ENCODE peak calls at places on chromosomes 13 and 19, in nine cellular contexts. S is NCI-H1105, M is neural crest cell, G is GF-D8, Z is cerebellar nuclear complex, D is head of caudate nucleus, E is astrocyte of the hippocampus, B is pancreas, V is H54. J is an unnamed sample.

GRCh38 chr13:91203430-91203829 is 144.1 kb upstream of the MIR17HG start:
- DNase-seq in S (no peak), M (no peak), G (no peak), Z (no peak), D (no peak), E (no peak), B (no peak), V (no peak), J (no peak)

GRCh38 chr13:97198753-97199152 is 23.4 kb upstream of the MBNL2 start:
- DNase-seq in S (no peak), M (no peak), G (no peak), Z (no peak), D (no peak), E (no peak), B (no peak), V (no peak), J (no peak)

GRCh38 chr13:87674143-87674772 is 3.1 kb downstream of the SLITRK5 start:
- DNase-seq in S (no peak), M (no peak), G (no peak), Z (no peak), D (no peak), E (peak), B (no peak), V (no peak), J (no peak)

GRCh38 chr13:29472317-29472961 is 123.0 kb downstream of the SLC7A1 start:
- DNase-seq in S (peak), M (peak), G (no peak), Z (no peak), D (no peak), E (peak), B (peak), V (peak), J (peak)

GRCh38 chr13:27270594-27271520 is at the start of gene RASL11A:
- DNase-seq in S (peak), M (peak), G (peak), Z (peak), D (peak), E (peak), B (peak), V (peak), J (peak)

GRCh38 chr19:42280761-42281174 is 11.7 kb downstream of the CIC start:
- DNase-seq in S (peak), M (no peak), G (no peak), Z (no peak), D (peak), E (peak), B (no peak), V (peak), J (no peak)

GRCh38 chr13:102830646-102831045 is 15.2 kb upstream of the ERCC5 start:
- DNase-seq in S (no peak), M (no peak), G (no peak), Z (no peak), D (no peak), E (peak), B (no peak), V (no peak), J (no peak)

GRCh38 chr19:11674067-11674492 is 64.7 kb downstream of the ZNF823 start:
- DNase-seq in S (no peak), M (no peak), G (no peak), Z (no peak), D (no peak), E (no peak), B (no peak), V (no peak), J (no peak)

GRCh38 chr13:85031771-85032170 is 767.4 kb downstream of the SLITRK6 start:
- DNase-seq in S (no peak), M (no peak), G (no peak), Z (no peak), D (no peak), E (peak), B (no peak), V (no peak), J (no peak)

GRCh38 chr13:109785141-109785891 is 1.1 kb downstream of the IRS2 start:
- DNase-seq in S (peak), M (peak), G (peak), Z (no peak), D (peak), E (peak), B (peak), V (no peak), J (peak)

GRCh38 chr19:580274-580835 is 8.0 kb downstream of the BSG start:
- DNase-seq in S (no peak), M (no peak), G (no peak), Z (no peak), D (no peak), E (no peak), B (no peak), V (no peak), J (no peak)

GRCh38 chr19:49927526-49928264 is 1.3 kb upstream of the ATF5 start:
- DNase-seq in S (no peak), M (no peak), G (no peak), Z (no peak), D (no peak), E (no peak), B (no peak), V (no peak), J (no peak)

GRCh38 chr13:88887045-88887662 is 1216.0 kb downstream of the SLITRK5 start:
- DNase-seq in S (no peak), M (no peak), G (no peak), Z (no peak), D (no peak), E (no peak), B (no peak), V (no peak), J (no peak)

GRCh38 chr19:15062036-15062435 is 12.8 kb downstream of the CASP14 start:
- DNase-seq in S (no peak), M (no peak), G (no peak), Z (no peak), D (no peak), E (no peak), B (no peak), V (no peak), J (no peak)

GRCh38 chr19:55528030-55528801 is 8.7 kb downstream of the SBK2 start:
- DNase-seq in S (no peak), M (no peak), G (no peak), Z (peak), D (peak), E (no peak), B (no peak), V (no peak), J (no peak)

GRCh38 chr13:80705371-80706163 is 364.6 kb upstream of the SPRY2 start:
- DNase-seq in S (no peak), M (no peak), G (no peak), Z (no peak), D (no peak), E (no peak), B (no peak), V (no peak), J (no peak)

GRCh38 chr19:41321600-41322270 is 11.8 kb downstream of the CCDC97 start:
- DNase-seq in S (no peak), M (peak), G (no peak), Z (no peak), D (no peak), E (peak), B (no peak), V (peak), J (no peak)

GRCh38 chr13:39245688-39246087 is 207.4 kb downstream of the NHLRC3 start:
- DNase-seq in S (peak), M (no peak), G (no peak), Z (no peak), D (no peak), E (no peak), B (no peak), V (no peak), J (no peak)

GRCh38 chr13:111270765-111271164 is 49.7 kb upstream of the TEX29 start:
- DNase-seq in S (no peak), M (no peak), G (no peak), Z (no peak), D (no peak), E (peak), B (no peak), V (no peak), J (no peak)

GRCh38 chr13:106990594-106990993 is 422.7 kb upstream of the ARGLU1 start:
- DNase-seq in S (no peak), M (no peak), G (no peak), Z (no peak), D (no peak), E (no peak), B (no peak), V (no peak), J (no peak)

GRCh38 chr13:30831515-30831914 is 74.6 kb upstream of the MEDAG start:
- DNase-seq in S (no peak), M (no peak), G (no peak), Z (no peak), D (no peak), E (no peak), B (no peak), V (no peak), J (no peak)

GRCh38 chr19:30112666-30113065 is 170.6 kb downstream of the URI1 start:
- DNase-seq in S (no peak), M (no peak), G (no peak), Z (no peak), D (no peak), E (no peak), B (no peak), V (no peak), J (no peak)